ENCODE peak calls at places on chromosomes 3 and 15, in four cellular contexts. H, P, W and D are unnamed samples.

GRCh38 chr3:9153763-9154601 is 95.5 kb downstream of the SRGAP3 start:
- DNase-seq in H (no peak), W (peak; percentile 83), P (no peak), D (no peak)

GRCh38 chr3:167668651-167669050 is 14.9 kb upstream of the WDR49 start:
- DNase-seq in P (no peak), W (no peak), H (no peak), D (no peak)

GRCh38 chr3:152197937-152198336 is 70.8 kb upstream of the MBNL1 start:
- DNase-seq in P (no peak), W (no peak), H (no peak), D (no peak)

GRCh38 chr3:107994181-107994580 is 96.7 kb downstream of the CD47 start:
- DNase-seq in P (no peak), W (peak; percentile 28), H (no peak), D (peak; percentile 53)

GRCh38 chr15:59751552-59752413 is 62.7 kb upstream of the BNIP2 start:
- DNase-seq in H (peak; percentile 10), W (peak; percentile 11), P (peak; percentile 49), D (no peak)

GRCh38 chr15:98548172-98548971 is 100.0 kb upstream of the IGF1R start:
- DNase-seq in P (peak; percentile 80), H (no peak), W (peak; percentile 62), D (no peak)

GRCh38 chr3:120022729-120023128 is 71.5 kb downstream of the GSK3B start:
- DNase-seq in W (peak; percentile 23), H (no peak), P (peak; percentile 21), D (no peak)

GRCh38 chr3:176796371-176796770 is 400.9 kb downstream of the TBL1XR1 start:
- DNase-seq in P (no peak), H (no peak), W (peak; percentile 43), D (peak; percentile 9)

GRCh38 chr3:140472621-140473020 is 205.2 kb upstream of the TRIM42 start:
- DNase-seq in W (no peak), H (no peak), P (no peak), D (peak; percentile 19)

GRCh38 chr15:81410318-81410753 is 36.3 kb upstream of the TMC3 start:
- DNase-seq in P (peak; percentile 84), W (peak; percentile 91), H (peak; percentile 56), D (peak; percentile 78)

GRCh38 chr3:62682826-62683225 is 192.4 kb downstream of the CADPS start:
- DNase-seq in W (no peak), P (no peak), H (no peak), D (no peak)

GRCh38 chr3:175346573-175347356 is 487.6 kb downstream of the NAALADL2 start:
- DNase-seq in W (peak; percentile 95), H (peak; percentile 59), P (no peak), D (peak; percentile 92)

GRCh38 chr15:96411056-96412031 is 80.8 kb downstream of the NR2F2 start:
- DNase-seq in P (no peak), W (no peak), H (no peak), D (no peak)

GRCh38 chr3:12884104-12884742 is 42.9 kb upstream of the RPL32 start:
- DNase-seq in P (no peak), W (peak; percentile 58), H (no peak), D (no peak)

GRCh38 chr3:136161516-136161915 is 34.6 kb downstream of the MSL2 start:
- DNase-seq in P (no peak), W (no peak), H (no peak), D (no peak)

GRCh38 chr15:39426552-39427532 is 154.0 kb upstream of the THBS1 start:
- DNase-seq in H (no peak), P (peak; percentile 21), W (peak; percentile 80), D (no peak)

GRCh38 chr3:24254649-24255048 is 240.0 kb downstream of the THRB start:
- DNase-seq in H (no peak), P (no peak), W (peak; percentile 81), D (peak; percentile 89)

GRCh38 chr15:60213377-60214010 is 184.3 kb downstream of the ANXA2 start:
- DNase-seq in W (no peak), P (no peak), H (no peak), D (no peak)

GRCh38 chr15:66692808-66693596 is 9.0 kb upstream of the SMAD6 start:
- DNase-seq in H (no peak), W (no peak), P (no peak), D (no peak)

GRCh38 chr15:63246691-63247464 is 30.5 kb upstream of the APH1B start:
- DNase-seq in W (peak; percentile 94), P (no peak), H (no peak), D (peak; percentile 27)

GRCh38 chr3:13207975-13208705 is 134.9 kb upstream of the IQSEC1 start:
- DNase-seq in W (no peak), H (no peak), P (no peak), D (no peak)

GRCh38 chr3:178005961-178006360 is 530.3 kb upstream of the KCNMB2 start:
- DNase-seq in P (no peak), H (no peak), W (no peak), D (no peak)

GRCh38 chr3:69288161-69288895 is 97.6 kb downstream of the FRMD4B start:
- DNase-seq in P (peak; percentile 88), H (no peak), W (no peak), D (no peak)

GRCh38 chr15:77059761-77060345 is 11.1 kb downstream of the TSPAN3 start:
- DNase-seq in P (no peak), W (peak; percentile 47), H (no peak), D (no peak)

GRCh38 chr3:122691195-122691594 is 10.6 kb downstream of the PARP14 start:
- DNase-seq in W (peak; percentile 65), P (no peak), H (no peak), D (peak; percentile 92)

GRCh38 chr3:58521002-58521670 is 15.9 kb downstream of the ACOX2 start:
- DNase-seq in P (peak; percentile 57), W (peak; percentile 36), H (no peak), D (no peak)

GRCh38 chr3:58518304-58518789 is 18.6 kb downstream of the ACOX2 start:
- DNase-seq in H (no peak), W (no peak), P (peak; percentile 58), D (no peak)

GRCh38 chr3:58520403-58520784 is 16.6 kb downstream of the ACOX2 start:
- DNase-seq in W (no peak), P (no peak), H (no peak), D (no peak)

GRCh38 chr3:58521917-58522680 is 14.9 kb downstream of the ACOX2 start:
- DNase-seq in P (peak; percentile 86), W (no peak), H (no peak), D (no peak)

GRCh38 chr3:58519668-58520402 is 17.2 kb downstream of the ACOX2 start:
- DNase-seq in W (no peak), P (no peak), H (no peak), D (no peak)
- H3K9ac ChIP-seq in W (no peak overlapping the region), P (no peak overlapping the region), H (no peak overlapping the region), D (no peak overlapping the region)

GRCh38 chr15:85555875-85556617 is 175.6 kb downstream of the AKAP13 start:
- DNase-seq in P (no peak), H (no peak), W (no peak), D (no peak)
- H3K27ac ChIP-seq in P (no peak overlapping the region), H (no peak overlapping the region), W (no peak overlapping the region), D (no peak overlapping the region)

GRCh38 chr3:100523050-100523760 is 30.8 kb downstream of the TMEM45A start:
- DNase-seq in W (no peak), P (no peak), H (no peak), D (no peak)

GRCh38 chr3:100525753-100526612 is 33.6 kb downstream of the TMEM45A start:
- DNase-seq in H (peak; percentile 27), W (peak; percentile 98), P (no peak), D (peak; percentile 81)

GRCh38 chr3:100526613-100527346 is 34.4 kb downstream of the TMEM45A start:
- DNase-seq in H (no peak), P (no peak), W (no peak), D (no peak)

GRCh38 chr3:100531093-100531492 is 38.7 kb downstream of the TMEM45A start:
- DNase-seq in W (no peak), H (no peak), P (no peak), D (no peak)

DNA sequence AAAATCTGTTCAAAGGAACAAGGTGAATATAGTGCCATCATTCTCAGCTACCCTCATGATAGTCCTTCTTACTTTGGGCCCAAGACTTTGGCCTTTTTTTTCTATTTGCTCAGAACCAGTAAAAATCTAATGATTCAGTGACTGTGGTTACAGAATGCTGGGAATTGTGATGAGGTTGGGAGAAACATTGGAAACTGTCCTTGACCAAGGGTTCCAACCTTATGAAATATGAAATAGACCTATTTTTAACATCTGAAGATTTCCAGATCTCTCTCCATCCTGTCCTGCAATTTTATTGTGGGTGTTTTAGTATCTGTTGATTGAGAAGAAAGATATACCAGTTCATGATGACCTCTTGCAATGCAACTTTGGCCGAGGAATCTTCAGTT is 34.9 kb downstream of the TMEM45A start:
- DNase-seq in H (no peak), W (peak; percentile 19), P (no peak), D (no peak)
- TF ChIP-seq EZH2phosphoT487 in H (no peak), W (no peak), P (no peak), D (no peak)

DNA sequence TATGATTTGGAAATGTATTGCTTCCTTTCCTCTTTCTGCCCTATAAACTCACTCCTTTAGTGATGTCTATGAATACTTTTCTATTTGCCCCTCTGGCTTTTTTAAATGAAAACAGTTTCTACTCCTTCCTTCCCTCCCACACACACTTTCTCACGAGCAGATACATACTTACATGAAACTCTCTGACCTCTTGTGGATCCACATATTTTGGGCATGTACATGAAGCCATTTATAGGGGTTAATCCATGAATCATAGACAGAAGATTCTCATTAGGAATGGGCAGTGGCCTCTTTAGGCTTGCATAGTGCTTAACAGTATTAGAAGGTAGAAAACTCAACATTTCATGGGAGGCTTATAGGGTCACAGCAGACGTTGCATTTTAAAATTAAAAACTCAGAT is 24.8 kb downstream of the ANAPC13 start:
- DNase-seq in H (no peak), W (peak; percentile 97), P (no peak), D (peak; percentile 21)
- H3K9ac ChIP-seq in H (no peak overlapping the region), W (peak overlapping the region; percentile 92), P (no peak overlapping the region), D (no peak overlapping the region)

DNA sequence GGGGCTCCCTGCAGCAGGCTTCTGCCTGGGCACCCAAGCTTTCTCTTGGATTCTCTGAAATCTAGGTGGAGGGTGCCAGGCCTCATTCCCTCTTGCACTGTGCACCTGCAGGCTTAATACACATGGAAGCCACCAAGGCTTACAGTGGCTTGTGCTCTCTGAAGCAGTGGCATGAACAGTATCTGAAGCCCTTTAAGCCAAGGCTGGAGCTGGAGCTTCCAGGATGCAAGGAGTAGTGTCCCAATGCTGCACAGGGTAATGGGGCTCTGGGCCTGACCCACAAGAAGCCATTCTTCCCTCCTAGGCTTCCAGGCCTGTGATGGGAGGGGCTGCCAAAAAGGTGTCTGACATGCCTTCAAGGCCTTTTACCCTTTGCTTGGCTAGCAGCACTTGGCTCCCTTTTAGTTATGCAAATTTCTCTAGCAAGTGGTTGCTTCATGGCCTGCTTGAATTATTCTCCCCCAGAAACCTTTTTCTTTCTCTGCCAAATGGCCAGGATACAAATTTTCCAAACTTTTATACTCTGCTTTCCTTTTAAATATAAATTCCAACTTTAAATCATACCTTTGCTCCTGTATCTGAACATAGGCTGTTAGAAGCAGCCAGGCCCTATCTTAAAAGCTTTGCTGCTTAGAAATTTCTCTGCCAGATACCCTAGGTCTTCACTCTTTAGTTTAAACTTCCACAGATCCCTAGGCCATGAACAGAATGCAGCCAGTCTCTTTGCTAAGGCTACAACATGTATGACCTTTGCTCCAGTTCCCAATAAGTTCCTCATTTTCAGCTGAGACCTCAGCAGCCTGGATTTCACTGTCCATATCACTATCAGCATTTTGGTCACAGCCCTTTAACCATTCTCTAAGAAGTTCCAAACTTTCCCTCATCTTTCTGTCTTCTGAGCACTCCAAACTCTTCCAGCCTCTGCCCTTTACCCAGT is 201.1 kb upstream of the LRRFIP2 start:
- DNase-seq in P (no peak), W (no peak), H (no peak), D (no peak)
- H3K27ac ChIP-seq in P (no peak overlapping the region), W (no peak overlapping the region), H (no peak overlapping the region), D (no peak overlapping the region)

GRCh38 chr15:85620321-85621044 is 174.2 kb downstream of the KLHL25 start:
- DNase-seq in P (no peak), H (no peak), W (peak; percentile 91), D (no peak)
- TF ChIP-seq EZH2phosphoT487 in P (no peak), H (no peak), W (peak; percentile 14), D (no peak)